ENCODE peak calls at places on chromosome 16, in four cellular contexts. H is GM12878, R is K562, P is HL-60. X is an unnamed sample.

GRCh38 chr16:88636488-88637265 is 1.7 kb upstream of the IL17C start:
- DNase-seq in H (no peak), R (no peak), P (no peak), X (no peak)

GRCh38 chr16:82412770-82413169 is 214.0 kb upstream of the CDH13 start:
- DNase-seq in H (no peak), R (no peak), P (no peak), X (no peak)

GRCh38 chr16:66026211-66026610 is 340.3 kb upstream of the CDH5 start:
- DNase-seq in H (no peak), R (peak), P (no peak), X (no peak)

GRCh38 chr16:30927789-30928378 is 4.5 kb downstream of the FBXL19 start:
- DNase-seq in H (peak), R (peak), P (peak), X (peak)

GRCh38 chr16:66364117-66364958 is 2.2 kb upstream of the CDH5 start:
- DNase-seq in H (no peak), R (no peak), P (no peak), X (no peak)

GRCh38 chr16:85750021-85750826 is 672 bp downstream of the C16orf74 start:
- DNase-seq in H (no peak), R (no peak), P (no peak), X (no peak)

GRCh38 chr16:11050536-11050935 is 106.2 kb downstream of the CLEC16A start:
- DNase-seq in H (no peak), R (no peak), P (no peak), X (no peak)

GRCh38 chr16:13542284-13542683 is 377.7 kb upstream of the ERCC4 start:
- DNase-seq in H (no peak), R (no peak), P (no peak), X (no peak)

GRCh38 chr16:50680907-50681885 is at the start of gene SNX20:
- DNase-seq in H (peak), R (no peak), P (peak), X (no peak)

GRCh38 chr16:81232740-81233367 is 5.6 kb upstream of the BCO1 start:
- DNase-seq in H (no peak), R (peak), P (no peak), X (no peak)

DNA sequence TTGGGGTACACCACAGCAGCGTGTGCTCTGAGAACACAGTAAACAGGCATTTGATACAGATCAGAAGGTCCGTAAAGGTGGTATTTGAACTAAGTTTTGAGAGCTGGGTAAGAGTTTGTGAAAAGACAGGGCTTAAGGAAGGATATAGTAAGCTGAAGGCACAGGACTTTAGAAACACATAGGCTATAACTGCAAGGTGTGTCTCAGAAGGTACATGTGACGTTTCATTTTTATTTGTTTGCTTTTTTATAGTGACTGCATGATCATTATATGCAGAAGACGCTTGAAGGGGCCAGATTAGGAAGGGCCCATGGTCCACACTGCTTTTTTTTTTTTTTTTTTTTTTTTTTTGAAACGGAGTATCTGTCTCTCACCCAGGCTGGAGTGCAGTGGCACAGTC is 644.6 kb downstream of the WWOX start:
- DNase-seq in H (no peak), R (no peak), P (no peak), X (no peak)
- TF ChIP-seq SPI1 in H (no peak), R (no peak), P (no peak), X (no peak)

DNA sequence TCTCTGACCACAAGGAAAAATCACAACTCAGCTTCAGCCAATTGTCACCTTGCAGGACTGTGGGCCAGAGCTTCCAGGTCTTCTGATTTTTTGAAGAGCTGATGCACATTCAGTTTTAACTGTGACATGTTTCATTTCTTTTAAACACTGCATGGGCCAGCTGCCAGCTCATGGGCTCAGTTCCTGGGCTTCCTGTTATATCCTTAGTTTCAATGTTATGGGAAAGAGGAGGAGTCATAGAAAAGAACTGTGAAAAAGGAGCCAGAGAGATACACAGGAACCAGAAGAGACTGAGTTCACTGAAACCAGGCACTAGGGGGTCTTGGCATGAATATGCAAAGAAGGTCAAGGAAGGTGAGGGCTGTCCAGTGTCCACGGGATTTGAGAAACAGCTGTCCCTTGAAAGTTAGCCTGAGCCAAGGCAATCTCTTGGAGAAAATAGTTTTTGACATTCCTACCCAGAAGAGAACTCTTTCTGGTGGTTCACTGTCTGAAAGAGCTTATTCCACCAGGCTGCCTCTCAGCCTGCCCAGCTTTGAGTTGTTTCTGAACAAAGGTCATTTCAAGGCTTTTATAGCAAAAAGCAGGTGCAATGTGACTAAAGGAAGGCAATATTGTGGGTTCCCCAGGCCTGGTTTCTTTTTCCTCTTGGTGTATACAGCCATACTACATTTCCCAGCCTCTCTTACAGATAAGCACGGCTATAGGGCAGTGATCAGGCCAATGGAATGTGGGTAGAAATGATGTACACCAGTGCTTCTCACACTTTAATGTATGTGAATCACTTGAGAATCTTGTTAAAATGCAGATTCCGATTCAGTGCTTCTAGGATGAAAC is 10.5 kb downstream of the PDILT start:
- DNase-seq in H (no peak), R (no peak), P (no peak), X (no peak)
- TF ChIP-seq SPI1 in H (no peak), R (no peak), P (no peak), X (no peak)

GRCh38 chr16:24858219-24859041 is 12.7 kb downstream of the SLC5A11 start:
- DNase-seq in H (no peak), R (peak), P (peak), X (peak)
- TF ChIP-seq SPI1 in H (no peak), R (peak), P (no peak), X (no peak)

DNA sequence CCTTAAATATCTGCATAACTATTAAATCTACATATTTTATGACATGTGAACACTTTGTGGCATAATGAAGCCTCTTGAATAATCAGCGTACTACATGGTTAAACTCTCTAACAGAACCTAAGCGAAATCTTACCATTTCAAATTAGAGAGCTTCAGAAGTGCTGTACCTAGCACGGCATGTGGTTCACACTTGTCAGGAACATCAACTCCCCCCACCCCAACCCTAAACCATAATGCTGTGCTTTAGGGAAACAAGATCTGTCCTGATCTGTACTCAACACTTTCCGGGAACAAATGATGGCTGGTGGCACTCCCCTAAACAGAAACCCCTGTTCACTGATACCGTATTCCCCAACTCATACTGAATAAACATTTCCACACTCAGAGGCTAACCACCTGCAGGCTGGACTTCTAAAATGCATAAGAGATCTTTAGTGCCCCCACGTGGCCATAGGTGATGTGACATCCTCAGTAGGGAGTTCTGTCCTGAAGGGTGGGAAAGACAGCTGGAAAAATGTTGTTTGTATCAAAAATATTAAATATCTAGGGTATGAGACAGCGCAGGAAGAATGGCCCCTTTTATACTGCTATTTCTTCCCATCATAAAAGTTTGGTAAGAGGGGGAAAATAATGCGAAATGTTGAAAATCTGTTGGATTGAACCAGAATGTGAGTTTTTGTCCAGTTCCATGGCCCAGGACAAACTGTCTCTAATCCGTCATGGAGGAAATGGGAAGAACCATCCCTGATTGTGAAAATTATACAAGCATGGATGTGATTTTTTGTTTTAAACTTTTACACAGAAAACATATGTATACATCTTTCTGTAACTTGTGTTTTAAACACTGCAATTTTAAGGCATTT is 88.6 kb downstream of the USP31 start:
- DNase-seq in H (peak), R (peak), P (peak), X (peak)
- TF ChIP-seq SPI1 in H (no peak), R (no peak), P (no peak), X (no peak)

GRCh38 chr16:56871172-56871593 is 6.2 kb downstream of the SLC12A3 start:
- DNase-seq in H (peak), R (no peak), P (no peak), X (no peak)
- TF ChIP-seq SPI1 in H (peak), R (no peak), P (no peak), X (peak)

X was measured in GM12891.